ENCODE peak calls at places on chromosomes 4 and X, in nine cellular contexts. K, Q, V, S, W, J, N, O and E are unnamed samples.

GRCh38 chrX:151634937-151635336 is 60.3 kb upstream of the PRRG3 start:
- DNase-seq in O (no peak), S (no peak), V (no peak), K (no peak), W (no peak), Q (no peak), N (no peak), J (no peak), E (no peak)

GRCh38 chr4:78168029-78168428 is 110.9 kb downstream of the FRAS1 start:
- DNase-seq in V (no peak), K (no peak), N (no peak), W (no peak), O (no peak), Q (no peak), S (no peak), J (no peak), E (no peak)

GRCh38 chr4:95181446-95182306 is 367.1 kb downstream of the UNC5C start:
- DNase-seq in O (no peak), S (no peak), V (no peak), Q (no peak), J (peak), W (peak), K (no peak), N (no peak), E (no peak)

GRCh38 chr4:56764775-56765174 is 56.7 kb downstream of the SPINK2 start:
- DNase-seq in O (no peak), V (no peak), K (no peak), Q (no peak), N (no peak), W (no peak), J (no peak), S (no peak), E (no peak)

GRCh38 chrX:11416600-11416999 is 123.4 kb downstream of the AMELX start:
- DNase-seq in N (no peak), W (no peak), S (no peak), Q (no peak), K (no peak), V (no peak), J (no peak), O (no peak), E (no peak)

GRCh38 chr4:87057835-87058234 is 123.0 kb downstream of the AFF1 start:
- DNase-seq in W (no peak), V (no peak), N (no peak), S (no peak), J (no peak), K (no peak), Q (no peak), O (no peak), E (no peak)

GRCh38 chr4:31069151-31069550 is 349.0 kb downstream of the PCDH7 start:
- DNase-seq in O (no peak), N (no peak), J (no peak), Q (no peak), K (no peak), S (no peak), W (no peak), V (no peak), E (no peak)

GRCh38 chrX:105006103-105006502 is 214.4 kb downstream of the TEX13A start:
- DNase-seq in Q (no peak), K (no peak), S (no peak), J (no peak), W (no peak), N (no peak), V (no peak), O (no peak), E (no peak)

GRCh38 chr4:72567821-72568620 is 1.0 kb downstream of the ADAMTS3 start:
- DNase-seq in J (no peak), V (peak), Q (no peak), W (no peak), O (peak), K (no peak), S (peak), N (peak), E (peak)

GRCh38 chr4:110195561-110196205 is 2.7 kb downstream of the ELOVL6 start:
- DNase-seq in K (no peak), N (no peak), J (no peak), W (peak), V (no peak), O (no peak), Q (peak), S (peak), E (no peak)

GRCh38 chr4:107740950-107741701 is 21.1 kb upstream of the PAPSS1 start:
- DNase-seq in J (no peak), N (no peak), W (no peak), S (no peak), K (no peak), O (peak), Q (no peak), V (no peak), E (no peak)

GRCh38 chr4:1979477-1980196 is 29.1 kb downstream of the NELFA start:
- DNase-seq in S (no peak), W (no peak), O (no peak), V (no peak), K (no peak), N (no peak), Q (no peak), J (no peak), E (no peak)

GRCh38 chrX:13688384-13688771 is 550 bp upstream of the RAB9A start:
- DNase-seq in J (no peak), Q (no peak), S (no peak), O (no peak), K (no peak), W (no peak), N (no peak), V (no peak), E (no peak)

GRCh38 chr4:10107111-10108091 is 9.2 kb downstream of the WDR1 start:
- DNase-seq in V (no peak), Q (no peak), N (no peak), K (no peak), W (no peak), O (no peak), J (no peak), S (no peak), E (no peak)

GRCh38 chr4:185242749-185243533 is 33.5 kb downstream of the SNX25 start:
- DNase-seq in S (no peak), V (no peak), N (no peak), O (no peak), W (no peak), J (no peak), Q (no peak), K (no peak), E (no peak)

GRCh38 chr4:120871173-120871572 is 51.4 kb downstream of the PRDM5 start:
- DNase-seq in V (no peak), S (no peak), K (no peak), N (no peak), W (no peak), J (no peak), Q (no peak), O (no peak), E (no peak)